ENCODE peak calls at places on chromosomes 3 and 15, in five cellular contexts. G is trophoblast cell, S is gastrocnemius medialis, I is lung, A is prostate gland. H is an unnamed sample.

GRCh38 chr3:62335196-62335595 is 38.2 kb downstream of the FEZF2 start:
- DNase-seq in S (no peak), G (no peak), I (no peak), A (no peak), H (peak; percentile 14)

GRCh38 chr15:90306560-90306959 is 41.1 kb downstream of the NGRN start:
- DNase-seq in A (no peak), I (no peak), G (no peak), S (no peak), H (no peak)

GRCh38 chr15:47717036-47717611 is at the start of gene SEMA6D:
- DNase-seq in A (peak; percentile 79), S (peak; percentile 79), I (peak; percentile 47), G (no peak), H (peak; percentile 91)

GRCh38 chr3:152139651-152140050 is 129.1 kb upstream of the MBNL1 start:
- DNase-seq in G (peak; percentile 12), A (no peak), S (no peak), I (no peak), H (no peak)

GRCh38 chr15:31215490-31216209 is 111.0 kb upstream of the KLF13 start:
- DNase-seq in S (peak; percentile 82), A (peak; percentile 64), I (peak; percentile 90), G (peak; percentile 17), H (peak; percentile 82)

GRCh38 chr3:155416500-155417118 is 123.1 kb upstream of the STRIT1 start:
- DNase-seq in S (no peak), G (peak; percentile 70), A (no peak), I (no peak), H (no peak)

GRCh38 chr15:60392601-60392985 is 5.2 kb downstream of the ANXA2 start:
- DNase-seq in S (no peak), G (no peak), A (no peak), I (no peak), H (no peak)

GRCh38 chr3:114081022-114081421 is 24.5 kb downstream of the QTRT2 start:
- DNase-seq in S (no peak), I (no peak), G (no peak), A (no peak), H (no peak)

GRCh38 chr3:141255864-141256263 is 24.2 kb downstream of the PXYLP1 start:
- DNase-seq in A (no peak), G (peak; percentile 86), S (no peak), I (no peak), H (no peak)

GRCh38 chr15:99006146-99006545 is 1.4 kb downstream of the PGPEP1L start:
- DNase-seq in S (no peak), A (no peak), G (peak; percentile 13), I (no peak), H (no peak)
- H3K27ac ChIP-seq in S (peak overlapping the region; percentile 86), A (no peak overlapping the region), G (no peak overlapping the region), I (no peak overlapping the region), H (no peak overlapping the region)

GRCh38 chr15:36161108-36161507 is 418.3 kb upstream of the CDIN1 start:
- DNase-seq in S (no peak), I (no peak), G (no peak), A (no peak), H (no peak)

GRCh38 chr15:36156855-36157521 is 422.4 kb upstream of the CDIN1 start:
- DNase-seq in A (no peak), I (no peak), G (peak; percentile 16), S (peak; percentile 32), H (no peak)

GRCh38 chr15:36161781-36162212 is 417.6 kb upstream of the CDIN1 start:
- DNase-seq in G (no peak), S (peak; percentile 17), A (no peak), I (no peak), H (no peak)
- H3K4me3 ChIP-seq in G (no peak overlapping the region), S (no peak overlapping the region), A (no peak overlapping the region), I (no peak overlapping the region), H (no peak overlapping the region)

DNA sequence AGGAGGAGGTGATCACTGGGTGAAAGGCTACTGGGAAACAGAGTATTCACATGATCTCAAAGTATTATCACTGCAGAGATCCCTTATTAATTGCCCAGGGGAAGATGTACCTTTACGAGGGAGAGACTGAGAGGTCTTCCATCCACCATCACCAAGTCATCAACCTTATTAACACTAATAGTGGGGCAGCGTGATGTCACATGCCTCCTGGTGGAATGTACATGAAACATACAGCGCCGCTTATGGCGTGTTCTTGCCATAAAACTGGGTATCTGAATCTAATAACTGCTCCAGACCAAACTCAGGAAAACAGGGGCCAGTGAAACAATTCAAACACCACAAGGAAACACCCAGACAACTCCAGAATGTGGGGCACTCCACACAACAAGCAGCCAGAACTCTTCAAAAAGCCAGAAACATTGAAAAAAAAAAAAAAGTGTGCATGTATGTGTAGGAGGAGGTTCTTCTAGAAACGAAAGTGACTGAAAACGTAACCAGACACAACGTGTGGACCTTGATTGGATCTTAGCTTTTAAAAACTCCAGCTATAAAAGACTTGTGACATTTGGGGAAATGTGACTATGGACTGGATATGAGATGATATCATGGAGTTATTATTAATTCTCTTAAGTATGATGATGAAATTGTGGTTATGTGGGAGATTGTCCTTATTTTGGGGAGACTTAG is 4.6 kb downstream of the STIMATE start:
- DNase-seq in I (no peak), G (no peak), S (no peak), A (no peak), H (no peak)
- H3K27ac ChIP-seq in I (peak overlapping the region; percentile 72), G (no peak overlapping the region), S (peak overlapping the region; percentile 85), A (peak overlapping the region; percentile 31), H (no peak overlapping the region)

GRCh38 chr3:134081211-134081610 is 51.5 kb upstream of the SLCO2A1 start:
- DNase-seq in G (peak; percentile 88), A (no peak), I (peak; percentile 6), S (no peak), H (no peak)

GRCh38 chr3:134083626-134084229 is 54.0 kb upstream of the SLCO2A1 start:
- DNase-seq in A (no peak), I (peak; percentile 24), G (peak; percentile 91), S (no peak), H (no peak)

GRCh38 chr3:134083008-134083407 is 53.3 kb upstream of the SLCO2A1 start:
- DNase-seq in I (no peak), S (no peak), A (no peak), G (peak; percentile 52), H (no peak)

GRCh38 chr3:134084230-134084950 is 54.7 kb upstream of the SLCO2A1 start:
- DNase-seq in G (peak; percentile 87), S (no peak), I (peak; percentile 16), A (no peak), H (no peak)

DNA sequence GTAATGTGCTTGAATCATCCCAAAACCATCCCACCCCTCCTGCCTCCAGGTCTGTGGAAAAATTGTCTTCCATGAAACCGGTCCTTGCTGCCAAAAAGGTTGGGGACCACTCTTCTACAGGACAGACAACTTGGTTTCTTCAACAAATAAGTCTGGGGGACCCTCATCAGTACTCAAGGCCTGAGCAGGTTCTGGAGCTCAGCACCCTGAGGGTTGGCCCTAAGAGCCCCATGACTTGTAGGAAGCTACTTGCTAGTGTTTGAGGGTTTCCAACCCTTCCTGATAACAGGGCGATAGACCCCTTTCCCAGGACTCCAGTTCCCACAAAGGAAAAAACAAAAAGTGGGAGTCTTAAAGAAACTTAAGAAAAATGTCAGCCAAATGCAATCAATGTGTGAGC is 52.9 kb upstream of the SLCO2A1 start:
- DNase-seq in S (no peak), I (peak; percentile 2), A (peak; percentile 1), G (no peak), H (no peak)
- H3K4me3 ChIP-seq in S (no peak overlapping the region), I (no peak overlapping the region), A (no peak overlapping the region), G (no peak overlapping the region), H (no peak overlapping the region)

H was measured in WERI-Rb-1.